ENCODE peak calls at places on chromosomes 1 and 21, in eight cellular contexts. T is kidney epithelial cell; M is stimulated activated CD8-positive, alpha-beta memory T cell treated with anti-CD3 and anti-CD28 coated beads, Interleukin-2, amount 100 ng/mL, for 1 hour; Q is activated B cell treated with CpG ODN at 0.5 μM for 24 hours; R is astrocyte of the cerebellum; P is A549; K is AG09309; D is putamen. H is an unnamed sample.

GRCh38 chr21:42357307-42357706 is 6.5 kb upstream of the TFF2 start:
- DNase-seq in T (no peak), M (no peak), Q (no peak), R (no peak), P (no peak), K (no peak), D (no peak), H (no peak)

GRCh38 chr1:247332901-247333361 is 1.3 kb upstream of the ZNF496 start:
- DNase-seq in T (peak), M (no peak), Q (no peak), R (no peak), P (no peak), K (no peak), D (no peak), H (no peak)

GRCh38 chr1:31627930-31628421 is 10.5 kb downstream of the HCRTR1 start:
- DNase-seq in T (no peak), M (no peak), Q (no peak), R (peak), P (no peak), K (no peak), D (no peak), H (no peak)

GRCh38 chr1:20640183-20640597 is 6.9 kb downstream of the PINK1 start:
- DNase-seq in T (no peak), M (no peak), Q (no peak), R (peak), P (peak), K (no peak), D (no peak), H (peak)

GRCh38 chr1:231965615-231966014 is 339.0 kb downstream of the DISC1 start:
- DNase-seq in T (no peak), M (no peak), Q (no peak), R (no peak), P (no peak), K (no peak), D (no peak), H (no peak)

GRCh38 chr1:156464825-156465452 is 35.6 kb downstream of the MEF2D start:
- DNase-seq in T (no peak), M (no peak), Q (no peak), R (no peak), P (no peak), K (no peak), D (no peak), H (no peak)

GRCh38 chr21:37358392-37358791 is 8.2 kb upstream of the DYRK1A start:
- DNase-seq in T (no peak), M (no peak), Q (no peak), R (no peak), P (no peak), K (no peak), D (no peak), H (no peak)

GRCh38 chr1:162927421-162927820 is 66.4 kb upstream of the CCDC190 start:
- DNase-seq in T (no peak), M (no peak), Q (no peak), R (no peak), P (no peak), K (no peak), D (no peak), H (no peak)

GRCh38 chr1:186900539-186901237 is 71.9 kb downstream of the PLA2G4A start:
- DNase-seq in T (no peak), M (no peak), Q (no peak), R (no peak), P (no peak), K (no peak), D (no peak), H (no peak)

GRCh38 chr1:204417231-204417997 is 5.8 kb upstream of the PPP1R15B start:
- DNase-seq in T (peak), M (no peak), Q (no peak), R (peak), P (peak), K (peak), D (peak), H (peak)

GRCh38 chr1:245258271-245258920 is 103.6 kb downstream of the KIF26B start:
- DNase-seq in T (peak), M (no peak), Q (no peak), R (no peak), P (no peak), K (no peak), D (no peak), H (peak)